ENCODE peak calls at places on chromosome 19, in ten cellular contexts. One of them, this sample, is unnamed.

GRCh38 chr19:58262922-58263296 is 15.8 kb upstream of the ZNF8 start:
- DNase-seq in DMS153: no peak
- DNase-seq in nucleus accumbens: no peak
- DNase-seq in activated CD8-positive, alpha-beta memory T cell treated with anti-CD3 and anti-CD28 coated beads for 24 hours: no peak
- DNase-seq in iPS-NIHi11: no peak
- DNase-seq in neural crest cell: no peak
- DNase-seq in retina: no peak
- DNase-seq in posterior cingulate gyrus: no peak
- DNase-seq in stimulated activated CD4-positive, alpha-beta T cell treated with anti-CD3 and anti-CD28 coated beads, Interleukin-1b, Interleukin-23, amount 100 ng/mL, for 48 hours: no peak
- DNase-seq in endothelial cell: no peak
- DNase-seq in this sample: no peak

GRCh38 chr19:17557461-17557860 is 2.0 kb downstream of the COLGALT1 start:
- DNase-seq in DMS153: no peak
- DNase-seq in nucleus accumbens: no peak
- DNase-seq in activated CD8-positive, alpha-beta memory T cell treated with anti-CD3 and anti-CD28 coated beads for 24 hours: no peak
- DNase-seq in iPS-NIHi11: no peak
- DNase-seq in neural crest cell: no peak
- DNase-seq in retina: no peak
- DNase-seq in posterior cingulate gyrus: no peak
- DNase-seq in stimulated activated CD4-positive, alpha-beta T cell treated with anti-CD3 and anti-CD28 coated beads, Interleukin-1b, Interleukin-23, amount 100 ng/mL, for 48 hours: no peak
- DNase-seq in endothelial cell: no peak
- DNase-seq in this sample: peak

GRCh38 chr19:49491804-49492572 is 4.2 kb upstream of the RPS11 start:
- DNase-seq in DMS153: no peak
- DNase-seq in nucleus accumbens: no peak
- DNase-seq in activated CD8-positive, alpha-beta memory T cell treated with anti-CD3 and anti-CD28 coated beads for 24 hours: peak
- DNase-seq in iPS-NIHi11: no peak
- DNase-seq in neural crest cell: no peak
- DNase-seq in retina: no peak
- DNase-seq in posterior cingulate gyrus: no peak
- DNase-seq in stimulated activated CD4-positive, alpha-beta T cell treated with anti-CD3 and anti-CD28 coated beads, Interleukin-1b, Interleukin-23, amount 100 ng/mL, for 48 hours: no peak
- DNase-seq in endothelial cell: no peak
- DNase-seq in this sample: no peak

GRCh38 chr19:23440791-23441190 is 45.5 kb upstream of the ZNF91 start:
- DNase-seq in DMS153: no peak
- DNase-seq in nucleus accumbens: no peak
- DNase-seq in activated CD8-positive, alpha-beta memory T cell treated with anti-CD3 and anti-CD28 coated beads for 24 hours: no peak
- DNase-seq in iPS-NIHi11: peak
- DNase-seq in neural crest cell: no peak
- DNase-seq in retina: no peak
- DNase-seq in posterior cingulate gyrus: no peak
- DNase-seq in stimulated activated CD4-positive, alpha-beta T cell treated with anti-CD3 and anti-CD28 coated beads, Interleukin-1b, Interleukin-23, amount 100 ng/mL, for 48 hours: peak
- DNase-seq in endothelial cell: no peak
- DNase-seq in this sample: no peak

GRCh38 chr19:55491546-55492360 is 3.5 kb downstream of the SSC5D start:
- DNase-seq in DMS153: no peak
- DNase-seq in nucleus accumbens: no peak
- DNase-seq in activated CD8-positive, alpha-beta memory T cell treated with anti-CD3 and anti-CD28 coated beads for 24 hours: no peak
- DNase-seq in iPS-NIHi11: no peak
- DNase-seq in neural crest cell: no peak
- DNase-seq in retina: no peak
- DNase-seq in posterior cingulate gyrus: no peak
- DNase-seq in stimulated activated CD4-positive, alpha-beta T cell treated with anti-CD3 and anti-CD28 coated beads, Interleukin-1b, Interleukin-23, amount 100 ng/mL, for 48 hours: no peak
- DNase-seq in endothelial cell: no peak
- DNase-seq in this sample: no peak

GRCh38 chr19:2554856-2555255 is 78.9 kb downstream of the GADD45B start:
- DNase-seq in DMS153: no peak
- DNase-seq in nucleus accumbens: no peak
- DNase-seq in activated CD8-positive, alpha-beta memory T cell treated with anti-CD3 and anti-CD28 coated beads for 24 hours: no peak
- DNase-seq in iPS-NIHi11: no peak
- DNase-seq in neural crest cell: no peak
- DNase-seq in retina: no peak
- DNase-seq in posterior cingulate gyrus: no peak
- DNase-seq in stimulated activated CD4-positive, alpha-beta T cell treated with anti-CD3 and anti-CD28 coated beads, Interleukin-1b, Interleukin-23, amount 100 ng/mL, for 48 hours: no peak
- DNase-seq in endothelial cell: no peak
- DNase-seq in this sample: no peak

GRCh38 chr19:41657157-41657556 is 30.3 kb upstream of the CEACAM4 start:
- DNase-seq in DMS153: no peak
- DNase-seq in nucleus accumbens: no peak
- DNase-seq in activated CD8-positive, alpha-beta memory T cell treated with anti-CD3 and anti-CD28 coated beads for 24 hours: no peak
- DNase-seq in iPS-NIHi11: no peak
- DNase-seq in neural crest cell: no peak
- DNase-seq in retina: no peak
- DNase-seq in posterior cingulate gyrus: no peak
- DNase-seq in stimulated activated CD4-positive, alpha-beta T cell treated with anti-CD3 and anti-CD28 coated beads, Interleukin-1b, Interleukin-23, amount 100 ng/mL, for 48 hours: no peak
- DNase-seq in endothelial cell: no peak
- DNase-seq in this sample: no peak

GRCh38 chr19:13797870-13798269 is 2.6 kb downstream of the ZSWIM4 start:
- DNase-seq in DMS153: no peak
- DNase-seq in nucleus accumbens: no peak
- DNase-seq in activated CD8-positive, alpha-beta memory T cell treated with anti-CD3 and anti-CD28 coated beads for 24 hours: no peak
- DNase-seq in iPS-NIHi11: no peak
- DNase-seq in neural crest cell: no peak
- DNase-seq in retina: no peak
- DNase-seq in posterior cingulate gyrus: no peak
- DNase-seq in stimulated activated CD4-positive, alpha-beta T cell treated with anti-CD3 and anti-CD28 coated beads, Interleukin-1b, Interleukin-23, amount 100 ng/mL, for 48 hours: no peak
- DNase-seq in endothelial cell: no peak
- DNase-seq in this sample: no peak

GRCh38 chr19:4803736-4804695 is 12.5 kb downstream of the FEM1A start:
- DNase-seq in DMS153: no peak
- DNase-seq in nucleus accumbens: peak
- DNase-seq in activated CD8-positive, alpha-beta memory T cell treated with anti-CD3 and anti-CD28 coated beads for 24 hours: peak
- DNase-seq in iPS-NIHi11: peak
- DNase-seq in neural crest cell: peak
- DNase-seq in retina: peak
- DNase-seq in posterior cingulate gyrus: no peak
- DNase-seq in stimulated activated CD4-positive, alpha-beta T cell treated with anti-CD3 and anti-CD28 coated beads, Interleukin-1b, Interleukin-23, amount 100 ng/mL, for 48 hours: peak
- DNase-seq in endothelial cell: peak
- DNase-seq in this sample: peak

GRCh38 chr19:33134571-33135041 is 2.7 kb downstream of the WDR88 start:
- DNase-seq in DMS153: no peak
- DNase-seq in nucleus accumbens: no peak
- DNase-seq in activated CD8-positive, alpha-beta memory T cell treated with anti-CD3 and anti-CD28 coated beads for 24 hours: peak
- DNase-seq in iPS-NIHi11: peak
- DNase-seq in neural crest cell: no peak
- DNase-seq in retina: no peak
- DNase-seq in posterior cingulate gyrus: no peak
- DNase-seq in stimulated activated CD4-positive, alpha-beta T cell treated with anti-CD3 and anti-CD28 coated beads, Interleukin-1b, Interleukin-23, amount 100 ng/mL, for 48 hours: peak
- DNase-seq in endothelial cell: no peak
- DNase-seq in this sample: no peak

GRCh38 chr19:7863157-7863970 is 10.8 kb downstream of the PRR36 start:
- DNase-seq in DMS153: no peak
- DNase-seq in nucleus accumbens: no peak
- DNase-seq in activated CD8-positive, alpha-beta memory T cell treated with anti-CD3 and anti-CD28 coated beads for 24 hours: no peak
- DNase-seq in iPS-NIHi11: no peak
- DNase-seq in neural crest cell: no peak
- DNase-seq in retina: peak
- DNase-seq in posterior cingulate gyrus: no peak
- DNase-seq in stimulated activated CD4-positive, alpha-beta T cell treated with anti-CD3 and anti-CD28 coated beads, Interleukin-1b, Interleukin-23, amount 100 ng/mL, for 48 hours: no peak
- DNase-seq in endothelial cell: no peak
- DNase-seq in this sample: no peak

GRCh38 chr19:21848706-21849105 is 12.7 kb upstream of the ZNF43 start:
- DNase-seq in DMS153: no peak
- DNase-seq in nucleus accumbens: no peak
- DNase-seq in activated CD8-positive, alpha-beta memory T cell treated with anti-CD3 and anti-CD28 coated beads for 24 hours: no peak
- DNase-seq in iPS-NIHi11: no peak
- DNase-seq in neural crest cell: no peak
- DNase-seq in retina: no peak
- DNase-seq in posterior cingulate gyrus: no peak
- DNase-seq in stimulated activated CD4-positive, alpha-beta T cell treated with anti-CD3 and anti-CD28 coated beads, Interleukin-1b, Interleukin-23, amount 100 ng/mL, for 48 hours: no peak
- DNase-seq in endothelial cell: no peak
- DNase-seq in this sample: no peak

GRCh38 chr19:32919365-32919764 is 49.8 kb upstream of the SLC7A9 start:
- DNase-seq in DMS153: no peak
- DNase-seq in nucleus accumbens: no peak
- DNase-seq in activated CD8-positive, alpha-beta memory T cell treated with anti-CD3 and anti-CD28 coated beads for 24 hours: peak
- DNase-seq in iPS-NIHi11: no peak
- DNase-seq in neural crest cell: no peak
- DNase-seq in retina: no peak
- DNase-seq in posterior cingulate gyrus: no peak
- DNase-seq in stimulated activated CD4-positive, alpha-beta T cell treated with anti-CD3 and anti-CD28 coated beads, Interleukin-1b, Interleukin-23, amount 100 ng/mL, for 48 hours: no peak
- DNase-seq in endothelial cell: no peak
- DNase-seq in this sample: no peak

GRCh38 chr19:57053401-57053800 is 66.4 kb upstream of the USP29 start:
- DNase-seq in DMS153: no peak
- DNase-seq in nucleus accumbens: no peak
- DNase-seq in activated CD8-positive, alpha-beta memory T cell treated with anti-CD3 and anti-CD28 coated beads for 24 hours: no peak
- DNase-seq in iPS-NIHi11: no peak
- DNase-seq in neural crest cell: no peak
- DNase-seq in retina: no peak
- DNase-seq in posterior cingulate gyrus: no peak
- DNase-seq in stimulated activated CD4-positive, alpha-beta T cell treated with anti-CD3 and anti-CD28 coated beads, Interleukin-1b, Interleukin-23, amount 100 ng/mL, for 48 hours: no peak
- DNase-seq in endothelial cell: no peak
- DNase-seq in this sample: peak

GRCh38 chr19:7928741-7929701 is 3.1 kb upstream of the CTXN1 start:
- DNase-seq in DMS153: no peak
- DNase-seq in nucleus accumbens: no peak
- DNase-seq in activated CD8-positive, alpha-beta memory T cell treated with anti-CD3 and anti-CD28 coated beads for 24 hours: peak
- DNase-seq in iPS-NIHi11: peak
- DNase-seq in neural crest cell: peak
- DNase-seq in retina: peak
- DNase-seq in posterior cingulate gyrus: no peak
- DNase-seq in stimulated activated CD4-positive, alpha-beta T cell treated with anti-CD3 and anti-CD28 coated beads, Interleukin-1b, Interleukin-23, amount 100 ng/mL, for 48 hours: peak
- DNase-seq in endothelial cell: peak
- DNase-seq in this sample: no peak

GRCh38 chr19:14149509-14149994 is 13.2 kb upstream of the ASF1B start:
- DNase-seq in DMS153: peak
- DNase-seq in nucleus accumbens: peak
- DNase-seq in activated CD8-positive, alpha-beta memory T cell treated with anti-CD3 and anti-CD28 coated beads for 24 hours: peak
- DNase-seq in iPS-NIHi11: peak
- DNase-seq in neural crest cell: no peak
- DNase-seq in retina: no peak
- DNase-seq in posterior cingulate gyrus: peak
- DNase-seq in stimulated activated CD4-positive, alpha-beta T cell treated with anti-CD3 and anti-CD28 coated beads, Interleukin-1b, Interleukin-23, amount 100 ng/mL, for 48 hours: peak
- DNase-seq in endothelial cell: no peak
- DNase-seq in this sample: peak

GRCh38 chr19:1213391-1214286 is 8.1 kb downstream of the STK11 start:
- DNase-seq in DMS153: peak
- DNase-seq in nucleus accumbens: peak
- DNase-seq in activated CD8-positive, alpha-beta memory T cell treated with anti-CD3 and anti-CD28 coated beads for 24 hours: no peak
- DNase-seq in iPS-NIHi11: no peak
- DNase-seq in neural crest cell: no peak
- DNase-seq in retina: no peak
- DNase-seq in posterior cingulate gyrus: no peak
- DNase-seq in stimulated activated CD4-positive, alpha-beta T cell treated with anti-CD3 and anti-CD28 coated beads, Interleukin-1b, Interleukin-23, amount 100 ng/mL, for 48 hours: peak
- DNase-seq in endothelial cell: peak
- DNase-seq in this sample: peak

GRCh38 chr19:41706741-41707501 is 1.5 kb upstream of the CEACAM5 start:
- DNase-seq in DMS153: peak
- DNase-seq in nucleus accumbens: peak
- DNase-seq in activated CD8-positive, alpha-beta memory T cell treated with anti-CD3 and anti-CD28 coated beads for 24 hours: peak
- DNase-seq in iPS-NIHi11: peak
- DNase-seq in neural crest cell: no peak
- DNase-seq in retina: peak
- DNase-seq in posterior cingulate gyrus: no peak
- DNase-seq in stimulated activated CD4-positive, alpha-beta T cell treated with anti-CD3 and anti-CD28 coated beads, Interleukin-1b, Interleukin-23, amount 100 ng/mL, for 48 hours: peak
- DNase-seq in endothelial cell: peak
- DNase-seq in this sample: peak

GRCh38 chr19:17041994-17042393 is 15.4 kb upstream of the CPAMD8 start:
- DNase-seq in DMS153: no peak
- DNase-seq in nucleus accumbens: no peak
- DNase-seq in activated CD8-positive, alpha-beta memory T cell treated with anti-CD3 and anti-CD28 coated beads for 24 hours: no peak
- DNase-seq in iPS-NIHi11: no peak
- DNase-seq in neural crest cell: no peak
- DNase-seq in retina: peak
- DNase-seq in posterior cingulate gyrus: no peak
- DNase-seq in stimulated activated CD4-positive, alpha-beta T cell treated with anti-CD3 and anti-CD28 coated beads, Interleukin-1b, Interleukin-23, amount 100 ng/mL, for 48 hours: no peak
- DNase-seq in endothelial cell: no peak
- DNase-seq in this sample: no peak

GRCh38 chr19:56837492-56837891 is 3.0 kb downstream of the PEG3 start:
- DNase-seq in DMS153: no peak
- DNase-seq in nucleus accumbens: peak
- DNase-seq in activated CD8-positive, alpha-beta memory T cell treated with anti-CD3 and anti-CD28 coated beads for 24 hours: no peak
- DNase-seq in iPS-NIHi11: no peak
- DNase-seq in neural crest cell: no peak
- DNase-seq in retina: peak
- DNase-seq in posterior cingulate gyrus: peak
- DNase-seq in stimulated activated CD4-positive, alpha-beta T cell treated with anti-CD3 and anti-CD28 coated beads, Interleukin-1b, Interleukin-23, amount 100 ng/mL, for 48 hours: peak
- DNase-seq in endothelial cell: no peak
- DNase-seq in this sample: peak

GRCh38 chr19:56699552-56699951 is 28.0 kb upstream of the ZNF835 start:
- DNase-seq in DMS153: no peak
- DNase-seq in nucleus accumbens: peak
- DNase-seq in activated CD8-positive, alpha-beta memory T cell treated with anti-CD3 and anti-CD28 coated beads for 24 hours: no peak
- DNase-seq in iPS-NIHi11: no peak
- DNase-seq in neural crest cell: no peak
- DNase-seq in retina: no peak
- DNase-seq in posterior cingulate gyrus: no peak
- DNase-seq in stimulated activated CD4-positive, alpha-beta T cell treated with anti-CD3 and anti-CD28 coated beads, Interleukin-1b, Interleukin-23, amount 100 ng/mL, for 48 hours: no peak
- DNase-seq in endothelial cell: no peak
- DNase-seq in this sample: peak

GRCh38 chr19:33429891-33430673 is 56.6 kb downstream of the CEBPG start:
- DNase-seq in DMS153: no peak
- DNase-seq in nucleus accumbens: no peak
- DNase-seq in activated CD8-positive, alpha-beta memory T cell treated with anti-CD3 and anti-CD28 coated beads for 24 hours: no peak
- DNase-seq in iPS-NIHi11: no peak
- DNase-seq in neural crest cell: no peak
- DNase-seq in retina: no peak
- DNase-seq in posterior cingulate gyrus: peak
- DNase-seq in stimulated activated CD4-positive, alpha-beta T cell treated with anti-CD3 and anti-CD28 coated beads, Interleukin-1b, Interleukin-23, amount 100 ng/mL, for 48 hours: no peak
- DNase-seq in endothelial cell: no peak
- DNase-seq in this sample: no peak

GRCh38 chr19:35775046-35775297 is 392 bp upstream of the ARHGAP33 start:
- DNase-seq in DMS153: no peak
- DNase-seq in nucleus accumbens: no peak
- DNase-seq in activated CD8-positive, alpha-beta memory T cell treated with anti-CD3 and anti-CD28 coated beads for 24 hours: no peak
- DNase-seq in iPS-NIHi11: no peak
- DNase-seq in neural crest cell: no peak
- DNase-seq in retina: no peak
- DNase-seq in posterior cingulate gyrus: no peak
- DNase-seq in stimulated activated CD4-positive, alpha-beta T cell treated with anti-CD3 and anti-CD28 coated beads, Interleukin-1b, Interleukin-23, amount 100 ng/mL, for 48 hours: no peak
- DNase-seq in endothelial cell: no peak
- DNase-seq in this sample: no peak

This sample was measured in Ammon's horn.